ENCODE peak calls at places on chromosomes 1 and 21, in four cellular contexts. One of them, this sample, is unnamed.

GRCh38 chr1:91948501-91949355 is 473 bp upstream of the BRDT start:
- DNase-seq in Peyer's patch: peak; percentile 68
- DNase-seq in AML-193: no peak
- DNase-seq in caudate nucleus: no peak
- DNase-seq in this sample: no peak

GRCh38 chr1:49163041-49163440 is 386.4 kb upstream of the BEND5 start:
- DNase-seq in Peyer's patch: no peak
- DNase-seq in AML-193: no peak
- DNase-seq in caudate nucleus: no peak
- DNase-seq in this sample: no peak

GRCh38 chr1:150261367-150261766 is 3.8 kb downstream of the CA14 start:
- DNase-seq in Peyer's patch: no peak
- DNase-seq in AML-193: no peak
- DNase-seq in caudate nucleus: no peak
- DNase-seq in this sample: no peak

GRCh38 chr1:7009741-7010525 is 224.7 kb downstream of the CAMTA1 start:
- DNase-seq in Peyer's patch: no peak
- DNase-seq in AML-193: no peak
- DNase-seq in caudate nucleus: no peak
- DNase-seq in this sample: no peak

GRCh38 chr1:58596631-58597052 is 19.6 kb upstream of the TACSTD2 start:
- DNase-seq in Peyer's patch: no peak
- DNase-seq in AML-193: no peak
- DNase-seq in caudate nucleus: no peak
- DNase-seq in this sample: no peak

GRCh38 chr1:233721003-233721595 is 107.2 kb downstream of the KCNK1 start:
- DNase-seq in Peyer's patch: no peak
- DNase-seq in AML-193: no peak
- DNase-seq in caudate nucleus: no peak
- DNase-seq in this sample: no peak

GRCh38 chr1:225460737-225461532 is 33.1 kb upstream of the LBR start:
- DNase-seq in Peyer's patch: peak; percentile 45
- DNase-seq in AML-193: no peak
- DNase-seq in caudate nucleus: no peak
- DNase-seq in this sample: no peak

GRCh38 chr21:43943512-43944110 is 68.5 kb upstream of the TRAPPC10 start:
- DNase-seq in Peyer's patch: no peak
- DNase-seq in AML-193: no peak
- DNase-seq in caudate nucleus: no peak
- DNase-seq in this sample: no peak

GRCh38 chr1:180614746-180615145 is 17.1 kb upstream of the XPR1 start:
- DNase-seq in Peyer's patch: no peak
- DNase-seq in AML-193: no peak
- DNase-seq in caudate nucleus: no peak
- DNase-seq in this sample: no peak